ENCODE peak calls at places on chromosomes 5 and 9, in eight cellular contexts. One of them, this sample, is unnamed. For H3K36me3, the result is how much of the 10 kb centered on the place peaks cover.

GRCh38 chr5:19002111-19002510 is 985.9 kb downstream of the CDH18 start:
- DNase-seq in brain microvascular endothelial cell: no peak
- DNase-seq in colonic mucosa: no peak
- DNase-seq in HAP-1: no peak
- DNase-seq in IMR-90: no peak
- DNase-seq in GM06990: no peak
- DNase-seq in mesendoderm: no peak
- DNase-seq in PC-9: no peak
- DNase-seq in this sample: no peak

GRCh38 chr5:42462089-42462488 is 38.9 kb downstream of the GHR start:
- DNase-seq in GM06990: no peak
- DNase-seq in IMR-90: no peak
- DNase-seq in colonic mucosa: no peak
- DNase-seq in mesendoderm: no peak
- DNase-seq in PC-9: no peak
- DNase-seq in brain microvascular endothelial cell: no peak
- DNase-seq in HAP-1: no peak
- DNase-seq in this sample: no peak

GRCh38 chr9:133004091-133005072 is 25.9 kb downstream of the GFI1B start:
- DNase-seq in GM06990: no peak
- DNase-seq in colonic mucosa: no peak
- DNase-seq in mesendoderm: peak
- DNase-seq in brain microvascular endothelial cell: no peak
- DNase-seq in PC-9: no peak
- DNase-seq in IMR-90: no peak
- DNase-seq in HAP-1: no peak
- DNase-seq in this sample: no peak

GRCh38 chr9:2158111-2158610 is 143.0 kb downstream of the SMARCA2 start:
- DNase-seq in IMR-90: peak
- DNase-seq in GM06990: peak
- DNase-seq in HAP-1: peak
- DNase-seq in colonic mucosa: peak
- DNase-seq in PC-9: peak
- DNase-seq in mesendoderm: peak
- DNase-seq in brain microvascular endothelial cell: peak
- DNase-seq in this sample: no peak

GRCh38 chr5:134114886-134115805 is 665 bp downstream of the TCF7 start:
- DNase-seq in colonic mucosa: no peak
- DNase-seq in PC-9: peak
- DNase-seq in mesendoderm: peak
- DNase-seq in IMR-90: no peak
- DNase-seq in GM06990: no peak
- DNase-seq in brain microvascular endothelial cell: no peak
- DNase-seq in HAP-1: peak
- DNase-seq in this sample: peak

GRCh38 chr9:125409637-125410521 is 148.3 kb downstream of the GAPVD1 start:
- DNase-seq in GM06990: no peak
- DNase-seq in colonic mucosa: no peak
- DNase-seq in PC-9: peak
- DNase-seq in brain microvascular endothelial cell: peak
- DNase-seq in mesendoderm: peak
- DNase-seq in IMR-90: peak
- DNase-seq in HAP-1: peak
- DNase-seq in this sample: peak

GRCh38 chr9:133774799-133775198 is 36.6 kb upstream of the SARDH start:
- DNase-seq in GM06990: no peak
- DNase-seq in mesendoderm: no peak
- DNase-seq in colonic mucosa: no peak
- DNase-seq in brain microvascular endothelial cell: no peak
- DNase-seq in IMR-90: no peak
- DNase-seq in HAP-1: no peak
- DNase-seq in PC-9: no peak
- DNase-seq in this sample: no peak

GRCh38 chr9:22342489-22343217 is 104.0 kb upstream of the DMRTA1 start:
- DNase-seq in IMR-90: peak
- DNase-seq in brain microvascular endothelial cell: peak
- DNase-seq in mesendoderm: peak
- DNase-seq in PC-9: no peak
- DNase-seq in HAP-1: peak
- DNase-seq in GM06990: no peak
- DNase-seq in colonic mucosa: no peak
- DNase-seq in this sample: peak

GRCh38 chr5:34957857-34958690 is 28.7 kb downstream of the DNAJC21 start:
- DNase-seq in HAP-1: peak
- DNase-seq in colonic mucosa: peak
- DNase-seq in IMR-90: peak
- DNase-seq in brain microvascular endothelial cell: peak
- DNase-seq in PC-9: no peak
- DNase-seq in GM06990: no peak
- DNase-seq in mesendoderm: peak
- DNase-seq in this sample: no peak

GRCh38 chr5:35129921-35130485 is 82.3 kb upstream of the AGXT2 start:
- DNase-seq in IMR-90: peak
- DNase-seq in PC-9: no peak
- DNase-seq in brain microvascular endothelial cell: no peak
- DNase-seq in colonic mucosa: peak
- DNase-seq in GM06990: no peak
- DNase-seq in HAP-1: no peak
- DNase-seq in mesendoderm: no peak
- DNase-seq in this sample: no peak

GRCh38 chr9:129506892-129507291 is 114.0 kb downstream of the C9orf50 start:
- DNase-seq in IMR-90: peak
- DNase-seq in GM06990: no peak
- DNase-seq in colonic mucosa: no peak
- DNase-seq in mesendoderm: no peak
- DNase-seq in HAP-1: no peak
- DNase-seq in PC-9: no peak
- DNase-seq in brain microvascular endothelial cell: no peak
- DNase-seq in this sample: no peak

GRCh38 chr9:21615018-21615417 is 132.9 kb upstream of the IFNE start:
- DNase-seq in brain microvascular endothelial cell: no peak
- DNase-seq in colonic mucosa: no peak
- DNase-seq in IMR-90: no peak
- DNase-seq in PC-9: no peak
- DNase-seq in GM06990: no peak
- DNase-seq in HAP-1: no peak
- DNase-seq in mesendoderm: peak
- DNase-seq in this sample: no peak

GRCh38 chr9:132474253-132474652 is 64.2 kb downstream of the CFAP77 start:
- DNase-seq in brain microvascular endothelial cell: peak
- DNase-seq in HAP-1: no peak
- DNase-seq in IMR-90: peak
- DNase-seq in GM06990: no peak
- DNase-seq in PC-9: no peak
- DNase-seq in mesendoderm: no peak
- DNase-seq in colonic mucosa: no peak
- DNase-seq in this sample: peak

GRCh38 chr9:8610256-8610655 is 810.7 kb upstream of the DMAC1 start:
- DNase-seq in HAP-1: no peak
- DNase-seq in PC-9: no peak
- DNase-seq in brain microvascular endothelial cell: no peak
- DNase-seq in colonic mucosa: no peak
- DNase-seq in mesendoderm: no peak
- DNase-seq in IMR-90: no peak
- DNase-seq in GM06990: no peak
- DNase-seq in this sample: no peak

GRCh38 chr9:98002808-98003207 is 19.7 kb downstream of the ANP32B start:
- DNase-seq in PC-9: no peak
- DNase-seq in brain microvascular endothelial cell: no peak
- DNase-seq in HAP-1: no peak
- DNase-seq in mesendoderm: no peak
- DNase-seq in GM06990: no peak
- DNase-seq in colonic mucosa: no peak
- DNase-seq in IMR-90: no peak
- DNase-seq in this sample: no peak

GRCh38 chr9:98008764-98009163 is 25.6 kb downstream of the ANP32B start:
- DNase-seq in IMR-90: no peak
- DNase-seq in brain microvascular endothelial cell: no peak
- DNase-seq in GM06990: no peak
- DNase-seq in PC-9: no peak
- DNase-seq in colonic mucosa: no peak
- DNase-seq in mesendoderm: no peak
- DNase-seq in HAP-1: no peak
- DNase-seq in this sample: no peak

GRCh38 chr9:98007251-98007928 is 24.2 kb downstream of the ANP32B start:
- DNase-seq in brain microvascular endothelial cell: no peak
- DNase-seq in GM06990: no peak
- DNase-seq in colonic mucosa: no peak
- DNase-seq in PC-9: no peak
- DNase-seq in IMR-90: no peak
- DNase-seq in mesendoderm: no peak
- DNase-seq in HAP-1: no peak
- DNase-seq in this sample: no peak

GRCh38 chr9:98009437-98009836 is 26.3 kb downstream of the ANP32B start:
- DNase-seq in HAP-1: no peak
- DNase-seq in colonic mucosa: no peak
- DNase-seq in IMR-90: no peak
- DNase-seq in mesendoderm: no peak
- DNase-seq in brain microvascular endothelial cell: no peak
- DNase-seq in PC-9: no peak
- DNase-seq in GM06990: no peak
- DNase-seq in this sample: no peak

GRCh38 chr9:98006127-98006796 is 23.1 kb downstream of the ANP32B start:
- DNase-seq in GM06990: no peak
- DNase-seq in colonic mucosa: no peak
- DNase-seq in brain microvascular endothelial cell: no peak
- DNase-seq in HAP-1: no peak
- DNase-seq in IMR-90: peak
- DNase-seq in mesendoderm: no peak
- DNase-seq in PC-9: no peak
- DNase-seq in this sample: no peak
- H3K36me3 ChIP-seq in GM06990: under half
- H3K36me3 ChIP-seq in colonic mucosa: under half
- H3K36me3 ChIP-seq in brain microvascular endothelial cell: under half
- H3K36me3 ChIP-seq in HAP-1: half or more
- H3K36me3 ChIP-seq in IMR-90: under half
- H3K36me3 ChIP-seq in mesendoderm: under half
- H3K36me3 ChIP-seq in PC-9: half or more
- H3K36me3 ChIP-seq in this sample: under half

DNA sequence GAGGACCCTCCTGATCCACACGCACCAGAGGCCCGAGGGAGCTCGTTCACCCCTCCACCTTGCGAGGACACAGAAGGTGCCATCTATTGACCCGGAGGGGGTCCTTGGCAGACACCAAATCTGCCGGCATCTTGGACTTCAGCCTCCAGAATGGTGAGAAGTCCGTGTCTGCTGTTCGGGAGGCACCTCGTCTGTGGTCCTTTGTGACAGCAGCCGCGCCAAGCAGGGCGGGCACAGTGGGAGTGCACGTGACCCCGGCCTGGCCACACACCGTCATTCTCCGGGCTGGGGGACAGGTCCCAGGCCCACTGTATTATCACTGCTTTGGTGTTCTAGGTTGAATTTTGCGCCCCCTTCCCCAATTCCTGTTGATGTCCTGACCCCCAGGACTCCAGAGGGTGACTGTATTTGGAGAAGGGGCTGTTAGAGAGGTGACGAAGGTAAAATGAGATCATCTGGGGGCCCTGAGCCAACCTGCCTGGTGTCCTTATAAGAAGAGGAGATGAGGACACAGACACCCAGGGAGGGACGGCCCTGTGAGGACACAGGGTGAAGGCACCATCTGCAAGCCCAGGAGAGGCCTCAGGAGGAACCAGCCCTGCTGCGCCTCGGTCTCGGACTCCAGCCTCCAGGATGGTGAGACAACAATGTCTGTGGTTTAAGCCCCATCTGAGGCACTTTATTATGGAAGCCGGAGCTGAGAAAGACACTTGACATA is 15.6 kb downstream of the LPCAT1 start:
- DNase-seq in mesendoderm: no peak
- DNase-seq in PC-9: no peak
- DNase-seq in GM06990: no peak
- DNase-seq in brain microvascular endothelial cell: no peak
- DNase-seq in IMR-90: no peak
- DNase-seq in colonic mucosa: no peak
- DNase-seq in HAP-1: no peak
- DNase-seq in this sample: no peak
- H3K36me3 ChIP-seq in mesendoderm: under half
- H3K36me3 ChIP-seq in PC-9: under half
- H3K36me3 ChIP-seq in GM06990: under half
- H3K36me3 ChIP-seq in brain microvascular endothelial cell: under half
- H3K36me3 ChIP-seq in IMR-90: under half
- H3K36me3 ChIP-seq in colonic mucosa: under half
- H3K36me3 ChIP-seq in HAP-1: under half
- H3K36me3 ChIP-seq in this sample: under half

DNA sequence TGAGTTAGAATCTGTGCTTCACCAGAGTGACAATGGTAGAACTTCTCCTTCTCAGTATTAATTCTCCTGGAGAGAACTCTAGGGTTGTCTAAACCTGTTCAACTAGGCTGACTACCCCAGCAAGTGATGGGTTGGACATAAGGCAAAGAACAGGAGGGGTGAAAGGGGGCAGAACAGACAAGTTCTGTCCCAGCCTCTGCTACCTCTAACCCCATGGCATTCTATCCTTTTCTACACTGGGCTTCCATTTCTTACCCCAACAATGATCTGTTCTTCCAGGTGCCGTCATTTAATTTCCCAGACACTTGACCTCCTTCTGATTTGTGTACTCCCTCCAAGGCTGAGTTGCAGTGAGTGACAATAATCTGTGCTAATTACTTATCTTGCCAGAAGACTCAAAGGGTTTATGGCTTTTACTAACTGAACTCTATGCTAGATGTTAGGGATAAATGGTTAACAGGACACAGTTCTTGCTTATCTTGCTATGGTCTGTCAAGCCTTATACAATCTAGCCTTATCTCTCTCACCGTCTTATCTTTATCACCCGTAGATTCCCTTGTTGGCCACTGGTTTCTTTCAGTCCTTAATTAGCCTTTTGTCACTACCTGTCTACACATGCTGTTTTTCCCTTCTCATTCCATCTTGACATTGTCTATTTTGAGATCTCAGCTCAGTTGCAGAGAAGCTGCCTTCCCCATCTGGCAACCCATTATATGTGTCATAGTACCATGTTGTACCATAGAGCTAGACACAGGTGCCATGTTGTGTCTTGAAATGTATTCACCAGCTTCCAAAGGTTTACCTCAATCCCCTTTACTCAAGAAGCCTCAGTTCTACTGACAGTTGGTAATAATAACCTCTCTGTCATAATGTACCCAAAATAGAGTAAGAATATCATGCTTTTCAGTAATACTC is 10.0 kb upstream of the MATR3 start:
- DNase-seq in PC-9: no peak
- DNase-seq in IMR-90: no peak
- DNase-seq in GM06990: no peak
- DNase-seq in mesendoderm: peak
- DNase-seq in colonic mucosa: no peak
- DNase-seq in brain microvascular endothelial cell: no peak
- DNase-seq in HAP-1: no peak
- DNase-seq in this sample: no peak
- H3K36me3 ChIP-seq in PC-9: half or more
- H3K36me3 ChIP-seq in IMR-90: under half
- H3K36me3 ChIP-seq in GM06990: under half
- H3K36me3 ChIP-seq in mesendoderm: under half
- H3K36me3 ChIP-seq in colonic mucosa: under half
- H3K36me3 ChIP-seq in brain microvascular endothelial cell: half or more
- H3K36me3 ChIP-seq in HAP-1: half or more
- H3K36me3 ChIP-seq in this sample: under half

DNA sequence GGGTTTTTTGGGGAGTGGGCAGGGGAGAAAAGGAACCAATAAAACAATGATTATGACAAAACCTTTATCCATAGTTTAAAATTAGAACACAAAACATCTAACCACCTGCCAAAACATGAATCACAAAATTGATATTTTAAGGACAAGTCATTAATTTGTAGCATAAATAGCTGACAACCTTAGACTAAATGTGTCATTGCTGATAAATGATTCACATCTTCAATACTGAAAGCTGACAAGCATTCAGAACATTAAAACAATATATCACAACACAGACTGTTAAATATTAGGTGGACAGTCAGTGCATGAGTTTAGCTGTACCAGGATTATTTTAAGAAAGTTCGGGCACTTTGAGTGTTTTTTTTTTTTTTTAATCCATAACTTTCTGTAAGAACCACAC is 71.5 kb downstream of the NR3C1 start:
- DNase-seq in GM06990: no peak
- DNase-seq in HAP-1: no peak
- DNase-seq in mesendoderm: no peak
- DNase-seq in brain microvascular endothelial cell: no peak
- DNase-seq in PC-9: no peak
- DNase-seq in colonic mucosa: no peak
- DNase-seq in IMR-90: no peak
- DNase-seq in this sample: no peak
- H3K36me3 ChIP-seq in GM06990: under half
- H3K36me3 ChIP-seq in HAP-1: under half
- H3K36me3 ChIP-seq in mesendoderm: under half
- H3K36me3 ChIP-seq in brain microvascular endothelial cell: under half
- H3K36me3 ChIP-seq in PC-9: under half
- H3K36me3 ChIP-seq in colonic mucosa: under half
- H3K36me3 ChIP-seq in IMR-90: under half
- H3K36me3 ChIP-seq in this sample: under half

This sample was measured in Caco-2.